ENCODE peak calls at places on chromosome 4, in eight cellular contexts. X, K, G, Y, P, I, C and R are unnamed samples.
A peak's percentile ranks its signal among the peaks of the same experiment; 100 is the strongest.

GRCh38 chr4:8281519-8282133 is 12.1 kb downstream of the HTRA3 start:
- DNase-seq in X (no peak), K (no peak), G (no peak), Y (peak; percentile 90), P (peak; percentile 59), I (peak; percentile 49), C (peak; percentile 75), R (no peak)

GRCh38 chr4:79049840-79050520 is 110.7 kb upstream of the PAQR3 start:
- DNase-seq in X (peak; percentile 8), K (no peak), G (no peak), Y (no peak), P (no peak), I (no peak), C (no peak), R (peak; percentile 13)

GRCh38 chr4:88382621-88383020 is 4.0 kb downstream of the HERC6 start:
- DNase-seq in X (no peak), K (peak; percentile 72), G (no peak), Y (no peak), P (no peak), I (no peak), C (no peak), R (no peak)

GRCh38 chr4:94671113-94671512 is 86.6 kb upstream of the BMPR1B start:
- DNase-seq in X (no peak), K (no peak), G (no peak), Y (no peak), P (no peak), I (no peak), C (no peak), R (no peak)

GRCh38 chr4:155604718-155605601 is 61.7 kb upstream of the GUCY1A1 start:
- DNase-seq in X (peak; percentile 87), K (no peak), G (no peak), Y (no peak), P (no peak), I (peak; percentile 93), C (peak; percentile 88), R (no peak)

GRCh38 chr4:30760560-30760959 is 40.4 kb downstream of the PCDH7 start:
- DNase-seq in X (no peak), K (no peak), G (no peak), Y (no peak), P (no peak), I (no peak), C (no peak), R (no peak)

GRCh38 chr4:2961411-2962098 is 1.7 kb downstream of the NOP14 start:
- DNase-seq in X (no peak), K (no peak), G (no peak), Y (no peak), P (no peak), I (no peak), C (no peak), R (peak; percentile 21)

GRCh38 chr4:185833055-185833598 is 21.1 kb upstream of the SORBS2 start:
- DNase-seq in X (no peak), K (no peak), G (no peak), Y (no peak), P (no peak), I (peak; percentile 76), C (no peak), R (no peak)

GRCh38 chr4:96228463-96228862 is 388.6 kb downstream of the PDHA2 start:
- DNase-seq in X (no peak), K (no peak), G (no peak), Y (no peak), P (no peak), I (no peak), C (no peak), R (no peak)

GRCh38 chr4:8386731-8387130 is 53.8 kb downstream of the ACOX3 start:
- DNase-seq in X (no peak), K (no peak), G (no peak), Y (no peak), P (no peak), I (no peak), C (no peak), R (no peak)

GRCh38 chr4:826508-827208 is 729 bp upstream of the CPLX1 start:
- DNase-seq in X (no peak), K (no peak), G (no peak), Y (no peak), P (peak; percentile 38), I (no peak), C (no peak), R (peak; percentile 93)
- H3K4me3 ChIP-seq in X (no peak overlapping the region), K (no peak overlapping the region), G (peak overlapping the region; percentile 18), Y (peak overlapping the region; percentile 35), P (no peak overlapping the region), I (no peak overlapping the region), C (peak overlapping the region; percentile 9), R (peak overlapping the region; percentile 51)

GRCh38 chr4:184039963-184040383 is 134.9 kb downstream of the STOX2 start:
- DNase-seq in X (no peak), K (no peak), G (no peak), Y (no peak), P (no peak), I (no peak), C (no peak), R (peak; percentile 55)
- H3K4me3 ChIP-seq in X (no peak overlapping the region), K (no peak overlapping the region), G (no peak overlapping the region), Y (peak overlapping the region; percentile 21), P (peak overlapping the region; percentile 27), I (no peak overlapping the region), C (no peak overlapping the region), R (peak overlapping the region; percentile 25)

GRCh38 chr4:137125011-137125410 is 407.3 kb downstream of the PCDH18 start:
- DNase-seq in X (peak; percentile 62), K (no peak), G (no peak), Y (no peak), P (no peak), I (peak; percentile 38), C (peak; percentile 64), R (no peak)
- H3K4me3 ChIP-seq in X (peak overlapping the region; percentile 85), K (no peak overlapping the region), G (no peak overlapping the region), Y (peak overlapping the region; percentile 38), P (peak overlapping the region; percentile 27), I (peak overlapping the region; percentile 46), C (peak overlapping the region; percentile 59), R (no peak overlapping the region)

DNA sequence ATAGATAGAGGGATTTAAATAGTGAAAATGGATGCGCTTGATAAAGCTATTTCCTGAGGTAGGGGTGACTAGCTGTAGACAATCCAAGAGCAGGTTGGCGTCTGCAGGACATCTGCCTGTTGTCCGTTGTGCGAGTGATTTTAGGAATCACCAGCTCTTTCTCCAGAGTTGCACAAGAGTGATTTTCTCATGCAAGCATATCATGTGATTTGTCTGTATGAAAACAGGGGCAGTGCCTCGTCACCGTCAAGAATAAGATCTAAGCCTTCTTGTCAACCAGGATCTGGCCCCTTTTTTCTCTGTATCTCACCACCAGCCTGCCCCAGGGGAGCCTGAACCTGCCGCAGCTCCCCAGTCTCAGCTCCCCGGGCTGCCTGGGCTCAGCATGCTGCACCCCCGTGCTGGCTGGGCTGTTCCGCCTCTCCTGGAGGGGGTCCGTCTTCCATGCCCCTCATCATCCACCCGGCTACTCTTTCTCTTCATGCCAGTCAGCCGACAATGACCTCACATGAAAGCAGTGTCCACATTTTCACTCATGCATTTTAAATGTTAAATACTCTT is 90.5 kb downstream of the STOX2 start:
- DNase-seq in X (no peak), K (no peak), G (no peak), Y (no peak), P (no peak), I (peak; percentile 59), C (peak; percentile 21), R (peak; percentile 66)
- H3K4me3 ChIP-seq in X (no peak overlapping the region), K (no peak overlapping the region), G (no peak overlapping the region), Y (no peak overlapping the region), P (no peak overlapping the region), I (no peak overlapping the region), C (no peak overlapping the region), R (no peak overlapping the region)

DNA sequence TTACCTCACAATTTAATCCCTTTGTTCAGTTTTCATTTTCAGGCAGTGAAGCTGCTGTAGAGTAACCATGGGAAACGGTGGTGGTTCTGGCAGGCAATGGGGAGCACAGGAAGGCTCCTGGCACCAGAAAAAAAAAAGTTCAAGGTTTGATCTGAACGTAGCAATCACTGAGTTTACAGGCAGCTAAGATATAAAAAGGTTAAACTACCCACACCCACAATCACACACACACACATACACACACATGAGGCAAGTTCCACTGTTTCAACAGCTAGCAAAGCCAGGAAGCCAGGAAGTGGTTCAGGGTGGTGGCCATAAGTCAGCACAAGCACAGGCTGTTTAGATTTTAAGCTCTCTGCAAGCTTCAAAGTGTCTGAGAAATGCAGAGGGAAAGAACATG is at the start of gene SULT1B1:
- DNase-seq in X (no peak), K (peak; percentile 15), G (no peak), Y (no peak), P (peak; percentile 49), I (peak; percentile 81), C (peak; percentile 4), R (no peak)
- H3K4me3 ChIP-seq in X (no peak within 1 kb of the TSS), K (no peak within 1 kb of the TSS), G (no peak within 1 kb of the TSS), Y (no peak within 1 kb of the TSS), P (peak within 1 kb of the TSS; percentile 29), I (peak within 1 kb of the TSS; percentile 27), C (no peak within 1 kb of the TSS), R (no peak within 1 kb of the TSS)

DNA sequence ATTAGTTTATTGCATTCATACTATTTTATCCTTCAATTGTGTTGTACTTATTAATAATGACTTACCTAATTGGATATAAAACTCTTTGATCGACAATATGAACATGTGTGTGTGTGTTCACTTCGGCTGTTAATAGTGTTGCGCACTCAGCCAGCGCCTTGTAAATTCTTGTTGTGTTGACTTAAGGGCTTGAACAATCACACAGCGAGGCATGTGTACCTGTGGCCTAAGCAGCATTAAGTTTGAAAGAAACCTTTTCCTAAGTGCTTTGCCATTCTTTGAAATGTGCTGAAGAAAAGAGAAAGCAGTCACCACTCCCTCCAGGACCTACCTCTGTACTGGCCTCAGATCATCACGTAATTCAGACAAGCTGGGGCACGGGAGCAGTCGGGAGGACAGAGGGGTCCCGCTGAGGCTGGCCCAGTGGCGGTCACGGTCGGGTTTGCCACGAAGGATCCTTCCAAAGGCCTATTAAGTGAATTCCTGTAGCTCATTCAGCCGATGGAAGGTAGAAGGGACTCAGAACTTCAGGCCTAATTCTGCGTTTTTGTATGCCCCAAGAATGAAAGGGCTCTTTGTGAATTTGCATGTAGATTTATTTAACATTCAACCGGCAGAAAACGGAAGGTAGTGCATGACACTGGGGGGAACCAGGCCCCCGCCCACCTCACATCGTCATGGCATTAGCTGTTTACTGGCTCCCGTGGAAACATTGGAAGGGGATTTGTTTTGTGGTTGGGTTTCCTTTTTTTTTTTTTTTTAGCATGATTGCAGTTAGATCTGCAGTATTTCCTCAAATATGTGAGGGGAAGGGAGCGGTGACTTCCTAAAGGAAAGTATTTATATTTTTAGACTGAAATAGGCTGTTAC is 106.3 kb downstream of the TRAPPC11 start:
- DNase-seq in X (no peak), K (no peak), G (no peak), Y (no peak), P (no peak), I (no peak), C (no peak), R (peak; percentile 56)
- H3K4me3 ChIP-seq in X (no peak overlapping the region), K (no peak overlapping the region), G (no peak overlapping the region), Y (no peak overlapping the region), P (peak overlapping the region; percentile 20), I (no peak overlapping the region), C (no peak overlapping the region), R (no peak overlapping the region)